ENCODE peak calls at places on chromosomes 4 and X, in five cellular contexts. One of them, this sample, is unnamed.
A peak's percentile ranks its signal among the peaks of the same experiment; 100 is the strongest.

GRCh38 chr4:13244342-13244905 is 239.7 kb downstream of the RAB28 start:
- DNase-seq in sigmoid colon: no peak
- DNase-seq in prostate gland: no peak
- DNase-seq in pancreas: no peak
- DNase-seq in astrocyte: no peak
- DNase-seq in this sample: no peak

GRCh38 chrX:150028692-150029091 is 90.4 kb upstream of the EOLA2 start:
- DNase-seq in prostate gland: no peak
- DNase-seq in pancreas: no peak
- DNase-seq in astrocyte: no peak
- DNase-seq in sigmoid colon: no peak
- DNase-seq in this sample: no peak

GRCh38 chr4:163622351-163623051 is 128.0 kb downstream of the TMA16 start:
- DNase-seq in astrocyte: no peak
- DNase-seq in prostate gland: no peak
- DNase-seq in sigmoid colon: no peak
- DNase-seq in pancreas: no peak
- DNase-seq in this sample: no peak

GRCh38 chrX:142804085-142804484 is 221.6 kb upstream of the SPANXN4 start:
- DNase-seq in sigmoid colon: no peak
- DNase-seq in pancreas: no peak
- DNase-seq in prostate gland: no peak
- DNase-seq in astrocyte: no peak
- DNase-seq in this sample: no peak

GRCh38 chrX:132612990-132613564 is 124.2 kb upstream of the MBNL3 start:
- DNase-seq in astrocyte: no peak
- DNase-seq in sigmoid colon: no peak
- DNase-seq in prostate gland: peak; percentile 7
- DNase-seq in pancreas: peak; percentile 53
- DNase-seq in this sample: peak; percentile 46

GRCh38 chr4:2290974-2291704 is 29.2 kb upstream of the MXD4 start:
- DNase-seq in astrocyte: no peak
- DNase-seq in prostate gland: no peak
- DNase-seq in pancreas: no peak
- DNase-seq in sigmoid colon: peak; percentile 52
- DNase-seq in this sample: no peak

GRCh38 chr4:48970471-48970921 is 15.6 kb upstream of the CWH43 start:
- DNase-seq in prostate gland: no peak
- DNase-seq in astrocyte: peak; percentile 85
- DNase-seq in sigmoid colon: no peak
- DNase-seq in pancreas: no peak
- DNase-seq in this sample: no peak

GRCh38 chrX:102902355-102902754 is 34.7 kb upstream of the RAB40AL start:
- DNase-seq in prostate gland: no peak
- DNase-seq in astrocyte: no peak
- DNase-seq in pancreas: no peak
- DNase-seq in sigmoid colon: no peak
- DNase-seq in this sample: no peak

GRCh38 chr4:138838251-138838650 is 177.3 kb upstream of the NOCT start:
- DNase-seq in sigmoid colon: no peak
- DNase-seq in pancreas: no peak
- DNase-seq in astrocyte: no peak
- DNase-seq in prostate gland: no peak
- DNase-seq in this sample: no peak

GRCh38 chr4:15658136-15658535 is 3.0 kb upstream of the FBXL5 start:
- DNase-seq in prostate gland: no peak
- DNase-seq in pancreas: no peak
- DNase-seq in astrocyte: no peak
- DNase-seq in sigmoid colon: no peak
- DNase-seq in this sample: no peak

GRCh38 chr4:8688041-8688907 is 95.7 kb downstream of the CPZ start:
- DNase-seq in prostate gland: no peak
- DNase-seq in astrocyte: no peak
- DNase-seq in sigmoid colon: peak; percentile 48
- DNase-seq in pancreas: peak; percentile 15
- DNase-seq in this sample: peak; percentile 33

GRCh38 chr4:72496119-72496518 is 72.9 kb downstream of the ADAMTS3 start:
- DNase-seq in astrocyte: peak; percentile 33
- DNase-seq in sigmoid colon: no peak
- DNase-seq in prostate gland: no peak
- DNase-seq in pancreas: no peak
- DNase-seq in this sample: no peak

GRCh38 chr4:186570193-186570996 is 15.0 kb upstream of the MTNR1A start:
- DNase-seq in prostate gland: no peak
- DNase-seq in astrocyte: peak; percentile 48
- DNase-seq in sigmoid colon: no peak
- DNase-seq in pancreas: peak; percentile 60
- DNase-seq in this sample: no peak

GRCh38 chrX:136115124-136115908 is 32.0 kb upstream of the FHL1 start:
- DNase-seq in pancreas: no peak
- DNase-seq in sigmoid colon: no peak
- DNase-seq in prostate gland: no peak
- DNase-seq in astrocyte: peak; percentile 20
- DNase-seq in this sample: no peak

GRCh38 chr4:176788248-176788647 is 4.5 kb downstream of the VEGFC start:
- DNase-seq in prostate gland: no peak
- DNase-seq in astrocyte: no peak
- DNase-seq in sigmoid colon: no peak
- DNase-seq in pancreas: no peak
- DNase-seq in this sample: no peak

GRCh38 chr4:176788971-176789370 is 3.8 kb downstream of the VEGFC start:
- DNase-seq in sigmoid colon: no peak
- DNase-seq in pancreas: no peak
- DNase-seq in prostate gland: no peak
- DNase-seq in astrocyte: no peak
- DNase-seq in this sample: no peak

GRCh38 chr4:176791591-176792347 is 953 bp downstream of the VEGFC start:
- DNase-seq in sigmoid colon: peak; percentile 62
- DNase-seq in astrocyte: no peak
- DNase-seq in pancreas: peak; percentile 8
- DNase-seq in prostate gland: no peak
- DNase-seq in this sample: no peak

GRCh38 chr4:176790398-176790797 is 2.3 kb downstream of the VEGFC start:
- DNase-seq in sigmoid colon: no peak
- DNase-seq in prostate gland: no peak
- DNase-seq in pancreas: no peak
- DNase-seq in astrocyte: no peak
- DNase-seq in this sample: no peak

DNA sequence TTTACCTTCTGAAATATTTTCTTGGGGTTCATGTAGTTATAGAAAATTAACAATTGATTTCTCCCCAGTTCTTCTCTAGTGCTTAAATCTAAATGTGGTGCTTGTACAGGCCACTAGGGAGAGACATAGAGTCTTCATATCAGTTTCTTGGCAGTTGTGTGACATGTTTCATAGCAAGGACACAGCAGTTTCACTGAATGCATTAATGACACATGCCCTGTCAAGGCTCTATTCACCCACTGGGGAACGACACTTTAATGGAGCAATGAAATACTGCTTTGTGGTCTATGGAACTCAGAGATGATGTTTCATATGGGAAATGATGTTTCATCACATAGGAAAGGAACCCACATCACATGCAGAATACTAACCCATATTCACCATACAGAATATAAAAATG is 2.8 kb downstream of the VEGFC start:
- DNase-seq in sigmoid colon: no peak
- DNase-seq in astrocyte: peak; percentile 56
- DNase-seq in prostate gland: peak; percentile 26
- DNase-seq in pancreas: peak; percentile 11
- DNase-seq in this sample: peak; percentile 2
- H3K4me1 ChIP-seq in sigmoid colon: peaks cover 18% of the 10 kb centered on the region
- H3K4me1 ChIP-seq in astrocyte: peaks cover 21% of the 10 kb centered on the region
- H3K4me1 ChIP-seq in prostate gland: no peaks in the 10 kb centered on the region
- H3K4me1 ChIP-seq in pancreas: no peaks in the 10 kb centered on the region
- H3K4me1 ChIP-seq in this sample: no peaks in the 10 kb centered on the region

DNA sequence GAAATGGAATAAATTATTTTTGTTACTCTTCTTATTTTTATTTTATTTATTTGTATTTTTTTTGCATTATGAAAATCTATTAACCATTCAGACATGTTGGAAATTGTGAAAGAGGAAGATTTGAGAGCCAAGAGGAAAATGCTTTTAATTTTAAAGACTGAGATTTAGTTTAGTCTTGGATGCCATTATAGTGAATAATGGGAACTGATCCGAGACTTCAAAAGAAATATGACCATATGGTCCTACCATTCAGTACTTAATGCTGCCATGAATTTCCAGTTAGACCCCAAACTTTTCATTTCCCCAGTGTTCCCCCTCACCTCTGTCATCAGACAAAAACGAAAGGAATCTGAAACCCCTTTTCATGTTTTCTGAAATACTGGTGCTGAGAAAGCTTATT is 95.5 kb downstream of the TENM3 start:
- DNase-seq in astrocyte: peak; percentile 41
- DNase-seq in pancreas: no peak
- DNase-seq in prostate gland: no peak
- DNase-seq in sigmoid colon: no peak
- DNase-seq in this sample: no peak
- H3K4me3 ChIP-seq in astrocyte: no peak overlapping the region
- H3K4me3 ChIP-seq in pancreas: no peak overlapping the region
- H3K4me3 ChIP-seq in prostate gland: no peak overlapping the region
- H3K4me3 ChIP-seq in sigmoid colon: no peak overlapping the region
- H3K4me3 ChIP-seq in this sample: no peak overlapping the region

GRCh38 chrX:65528293-65528692 is 6.3 kb downstream of the LAS1L start:
- DNase-seq in pancreas: no peak
- DNase-seq in prostate gland: no peak
- DNase-seq in sigmoid colon: no peak
- DNase-seq in astrocyte: no peak
- DNase-seq in this sample: no peak

GRCh38 chrX:65534450-65535292 is at the start of gene LAS1L:
- DNase-seq in pancreas: peak; percentile 93
- DNase-seq in prostate gland: peak; percentile 84
- DNase-seq in astrocyte: peak; percentile 87
- DNase-seq in sigmoid colon: peak; percentile 96
- DNase-seq in this sample: peak; percentile 92

GRCh38 chrX:65532016-65532415 is 2.6 kb downstream of the LAS1L start:
- DNase-seq in astrocyte: no peak
- DNase-seq in sigmoid colon: no peak
- DNase-seq in pancreas: no peak
- DNase-seq in prostate gland: no peak
- DNase-seq in this sample: no peak

GRCh38 chrX:65524139-65524538 is 10.4 kb downstream of the LAS1L start:
- DNase-seq in astrocyte: no peak
- DNase-seq in prostate gland: no peak
- DNase-seq in pancreas: no peak
- DNase-seq in sigmoid colon: no peak
- DNase-seq in this sample: no peak

DNA sequence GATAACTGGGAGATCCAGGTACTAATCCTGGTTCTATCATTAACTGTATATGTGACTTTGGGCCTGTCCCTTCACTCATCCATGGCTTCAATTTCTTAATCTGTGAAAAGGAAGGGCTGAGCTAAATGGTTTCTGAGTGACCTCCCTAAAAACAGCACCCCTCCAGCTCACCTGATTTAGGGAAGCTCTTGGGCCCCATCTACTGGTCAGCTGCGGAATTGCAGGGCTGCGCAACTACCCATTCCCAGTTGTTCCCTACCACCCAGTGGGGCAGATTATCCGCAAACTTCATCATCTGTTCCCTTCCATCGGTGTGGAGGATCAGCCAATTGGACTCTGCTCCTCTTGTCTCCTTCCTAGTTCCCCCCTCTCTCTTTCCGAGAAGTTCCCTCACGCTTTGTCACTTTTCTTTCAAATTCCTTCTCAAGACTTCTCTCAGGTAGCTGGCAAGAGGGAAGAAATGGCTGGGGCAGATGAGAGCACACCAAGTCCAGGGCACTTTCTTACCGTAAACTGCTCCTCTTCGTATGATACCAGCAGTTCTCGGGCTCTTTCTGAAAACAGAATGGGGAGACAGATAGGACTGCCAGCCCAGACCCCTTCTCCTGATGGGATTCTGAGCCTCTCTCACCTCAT is 5.8 kb downstream of the LAS1L start:
- DNase-seq in pancreas: peak; percentile 51
- DNase-seq in astrocyte: no peak
- DNase-seq in prostate gland: peak; percentile 7
- DNase-seq in sigmoid colon: no peak
- DNase-seq in this sample: no peak
- H3K4me1 ChIP-seq in pancreas: peaks cover 6% of the 10 kb centered on the region
- H3K4me1 ChIP-seq in astrocyte: peaks cover 7% of the 10 kb centered on the region
- H3K4me1 ChIP-seq in prostate gland: no peaks in the 10 kb centered on the region
- H3K4me1 ChIP-seq in sigmoid colon: peaks cover 10% of the 10 kb centered on the region
- H3K4me1 ChIP-seq in this sample: no peaks in the 10 kb centered on the region

DNA sequence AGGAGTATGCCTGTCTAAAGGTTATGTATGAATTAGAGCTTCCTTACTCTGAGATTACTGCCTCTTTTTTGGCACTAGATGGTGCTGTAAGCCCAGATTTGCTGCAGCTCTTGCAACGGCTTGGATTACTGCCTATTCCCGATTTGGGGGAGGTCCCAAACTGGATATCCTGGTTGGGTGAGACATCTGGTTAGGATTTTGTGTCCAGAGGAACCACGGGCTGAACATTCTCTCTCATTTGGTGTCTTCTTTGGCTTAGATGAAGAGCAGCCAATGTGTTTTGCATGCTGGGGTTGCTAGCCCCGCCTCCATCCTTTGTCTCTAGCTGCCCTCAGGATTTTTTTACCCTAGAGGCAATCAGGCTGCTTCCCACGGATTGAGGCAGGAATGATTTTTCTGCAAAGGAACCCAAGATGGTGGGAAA is 31.9 kb downstream of the F8A1 start:
- DNase-seq in pancreas: peak; percentile 59
- DNase-seq in prostate gland: peak; percentile 13
- DNase-seq in astrocyte: peak; percentile 73
- DNase-seq in sigmoid colon: peak; percentile 86
- DNase-seq in this sample: peak; percentile 54
- H3K4me3 ChIP-seq in pancreas: peak overlapping the region; percentile 13
- H3K4me3 ChIP-seq in prostate gland: no peak overlapping the region
- H3K4me3 ChIP-seq in astrocyte: peak overlapping the region; percentile 29
- H3K4me3 ChIP-seq in sigmoid colon: no peak overlapping the region
- H3K4me3 ChIP-seq in this sample: no peak overlapping the region

DNA sequence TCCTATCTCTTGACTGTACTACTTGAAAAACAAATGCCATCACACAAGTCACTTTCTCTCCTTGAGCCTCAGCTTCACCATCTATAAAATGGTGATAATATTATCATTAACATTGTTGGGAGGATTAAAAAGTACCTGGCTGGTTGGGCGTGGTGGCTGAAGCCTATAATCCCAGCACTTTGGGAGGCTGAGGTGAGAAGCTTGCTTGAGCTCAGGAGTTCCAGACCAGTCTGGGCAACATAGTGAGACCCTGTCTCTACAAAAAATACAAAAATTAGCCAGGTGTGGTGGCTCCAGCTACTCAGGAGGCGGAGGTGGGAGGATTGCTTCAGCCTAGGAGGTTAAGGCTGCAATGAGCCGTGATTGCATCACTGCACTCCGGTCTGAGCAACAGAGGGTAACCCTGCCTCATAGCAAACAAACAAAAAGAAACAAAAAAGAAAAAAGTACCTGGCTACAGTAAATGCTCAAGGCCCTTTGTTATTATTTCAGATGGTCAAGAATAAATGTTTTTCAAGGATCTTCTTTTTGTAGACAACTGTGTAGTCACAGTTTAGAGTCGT is 120.3 kb downstream of the CHRNA9 start:
- DNase-seq in sigmoid colon: no peak
- DNase-seq in astrocyte: no peak
- DNase-seq in prostate gland: no peak
- DNase-seq in pancreas: peak; percentile 62
- DNase-seq in this sample: no peak
- H3K4me1 ChIP-seq in sigmoid colon: peaks cover 7% of the 10 kb centered on the region
- H3K4me1 ChIP-seq in astrocyte: no peaks in the 10 kb centered on the region
- H3K4me1 ChIP-seq in prostate gland: peaks cover 4% of the 10 kb centered on the region
- H3K4me1 ChIP-seq in pancreas: peaks cover 66% of the 10 kb centered on the region
- H3K4me1 ChIP-seq in this sample: peaks cover 36% of the 10 kb centered on the region

This sample was measured in Caco-2.